ENCODE peak calls at places on chromosomes 2 and 18, in seven cellular contexts. V, E, S, D, F, G and M are unnamed samples.

GRCh38 chr2:24313744-24314632 is 46.3 kb downstream of the ITSN2 start:
- DNase-seq in E (no peak), D (peak), G (no peak), S (peak), V (no peak), F (no peak), M (peak)

GRCh38 chr2:134386321-134386720 is 132.4 kb downstream of the MGAT5 start:
- DNase-seq in V (no peak), S (no peak), G (no peak), E (no peak), D (no peak), F (no peak), M (no peak)

GRCh38 chr2:5981241-5982055 is 289.3 kb downstream of the SOX11 start:
- DNase-seq in D (peak), V (no peak), E (no peak), G (no peak), S (no peak), F (peak), M (no peak)

GRCh38 chr2:108906403-108907077 is 82.5 kb downstream of the EDAR start:
- DNase-seq in E (no peak), G (no peak), V (no peak), D (no peak), F (no peak), S (no peak), M (no peak)

GRCh38 chr2:138948070-138948539 is 167.9 kb upstream of the NXPH2 start:
- DNase-seq in D (peak), F (peak), E (no peak), G (peak), V (no peak), S (no peak), M (peak)

GRCh38 chr2:144403940-144404339 is 116.0 kb downstream of the ZEB2 start:
- DNase-seq in S (no peak), E (no peak), V (no peak), G (no peak), D (no peak), F (no peak), M (no peak)

GRCh38 chr2:26555246-26556133 is 77.6 kb upstream of the OTOF start:
- DNase-seq in D (no peak), F (peak), G (no peak), E (no peak), V (no peak), S (no peak), M (no peak)

GRCh38 chr2:9287400-9288059 is 80.9 kb downstream of the ASAP2 start:
- DNase-seq in E (no peak), G (peak), S (no peak), F (peak), V (no peak), D (peak), M (peak)

GRCh38 chr2:10329880-10330699 is 27.4 kb downstream of the HPCAL1 start:
- DNase-seq in V (no peak), S (peak), G (no peak), F (peak), D (peak), E (no peak), M (no peak)

GRCh38 chr2:54228945-54229344 is 27.1 kb downstream of the TSPYL6 start:
- DNase-seq in G (no peak), V (no peak), E (no peak), D (no peak), F (no peak), S (no peak), M (no peak)

GRCh38 chr2:38515155-38516074 is 87.3 kb downstream of the HNRNPLL start:
- DNase-seq in G (no peak), S (no peak), D (peak), E (no peak), V (no peak), F (no peak), M (no peak)

GRCh38 chr2:200158586-200159365 is 147.7 kb upstream of the SPATS2L start:
- DNase-seq in F (no peak), G (no peak), E (no peak), S (no peak), V (no peak), D (no peak), M (no peak)

GRCh38 chr2:86230961-86231360 is 31.7 kb downstream of the MRPL35 start:
- DNase-seq in D (no peak), V (no peak), E (no peak), F (no peak), S (no peak), G (no peak), M (no peak)

GRCh38 chr2:215751200-215751910 is 262.0 kb downstream of the MREG start:
- DNase-seq in F (peak), D (peak), E (no peak), G (peak), S (no peak), V (no peak), M (peak)

GRCh38 chr2:166314022-166314759 is 61.6 kb downstream of the SCN9A start:
- DNase-seq in F (peak), S (no peak), D (peak), V (no peak), E (no peak), G (peak), M (peak)

GRCh38 chr2:24104906-24105305 is 18.2 kb downstream of the PFN4 start:
- DNase-seq in D (no peak), F (no peak), G (no peak), V (no peak), E (no peak), S (no peak), M (no peak)

GRCh38 chr18:2028986-2029385 is 542.3 kb downstream of the METTL4 start:
- DNase-seq in S (no peak), G (no peak), V (no peak), D (no peak), E (no peak), F (no peak), M (no peak)

GRCh38 chr2:120539937-120540718 is 194.2 kb downstream of the INHBB start:
- DNase-seq in V (no peak), E (no peak), G (peak), F (peak), S (no peak), D (peak), M (peak)

GRCh38 chr2:31060397-31060796 is 77.8 kb downstream of the GALNT14 start:
- DNase-seq in D (no peak), V (no peak), F (no peak), E (no peak), S (no peak), G (no peak), M (no peak)

GRCh38 chr2:131394147-131394931 is 30.4 kb upstream of the RAB6D start:
- DNase-seq in E (no peak), D (no peak), F (no peak), V (peak), S (peak), G (no peak), M (no peak)

GRCh38 chr2:25204190-25204838 is 35.9 kb upstream of the POMC start:
- DNase-seq in D (no peak), S (no peak), V (no peak), F (no peak), G (no peak), E (no peak), M (no peak)

GRCh38 chr2:222959358-222959757 is 92.6 kb upstream of the KCNE4 start:
- DNase-seq in E (no peak), S (no peak), D (peak), V (no peak), G (peak), F (peak), M (peak)

GRCh38 chr2:226873051-226873620 is 37.3 kb downstream of the RHBDD1 start:
- DNase-seq in F (peak), G (no peak), E (no peak), D (peak), V (no peak), S (peak), M (no peak)

GRCh38 chr18:47883771-47884413 is 46.6 kb downstream of the SMAD2 start:
- DNase-seq in G (peak), E (no peak), D (peak), V (no peak), S (peak), F (peak), M (peak)

GRCh38 chr18:62621546-62621945 is 93.8 kb upstream of the PHLPP1 start:
- DNase-seq in D (no peak), F (no peak), E (no peak), G (no peak), V (no peak), S (no peak), M (no peak)

GRCh38 chr2:229417906-229418305 is 146.8 kb upstream of the PID1 start:
- DNase-seq in E (no peak), F (no peak), G (no peak), V (no peak), D (no peak), S (no peak), M (no peak)

GRCh38 chr2:127645395-127646291 is at the start of gene GPR17:
- DNase-seq in S (no peak), E (no peak), V (no peak), F (no peak), G (no peak), D (no peak), M (no peak)

GRCh38 chr2:202831241-202831997 is 40.1 kb downstream of the ICA1L start:
- DNase-seq in G (no peak), F (peak), E (peak), D (peak), V (peak), S (peak), M (no peak)

GRCh38 chr2:118310016-118310877 is 222.0 kb downstream of the INSIG2 start:
- DNase-seq in D (peak), E (peak), V (no peak), G (no peak), S (peak), F (peak), M (no peak)

GRCh38 chr18:68316636-68317035 is 398.3 kb downstream of the TMX3 start:
- DNase-seq in S (no peak), E (no peak), V (no peak), D (peak), G (peak), F (no peak), M (peak)

GRCh38 chr18:35407871-35408481 is 30.8 kb upstream of the ZNF396 start:
- DNase-seq in S (peak), V (peak), E (no peak), G (peak), D (peak), F (peak), M (no peak)